ENCODE peak calls at places on chromosome 9, in six cellular contexts. F is coronary artery, N is NB4, T is GM04503, D is activated T-cell treated with anti-CD3 and anti-CD28 coated beads for 24 hours, R is hypothalamus. C is an unnamed sample.

GRCh38 chr9:36971935-36972488 is 62.1 kb downstream of the PAX5 start:
- DNase-seq in F (no peak), N (no peak), T (no peak), D (no peak), R (no peak), C (no peak)

GRCh38 chr9:26062172-26062571 is 383.9 kb upstream of the TUSC1 start:
- DNase-seq in F (no peak), N (no peak), T (no peak), D (no peak), R (no peak), C (no peak)

GRCh38 chr9:116157436-116158138 is 4.0 kb downstream of the PAPPA start:
- DNase-seq in F (no peak), N (no peak), T (no peak), D (no peak), R (no peak), C (no peak)

GRCh38 chr9:88691811-88692210 is 156.8 kb downstream of the NXNL2 start:
- DNase-seq in F (no peak), N (no peak), T (no peak), D (no peak), R (no peak), C (no peak)

GRCh38 chr9:4555251-4555650 is 65.0 kb downstream of the SLC1A1 start:
- DNase-seq in F (no peak), N (no peak), T (no peak), D (no peak), R (no peak), C (no peak)

GRCh38 chr9:135081731-135082130 is 5.7 kb upstream of the OLFM1 start:
- DNase-seq in F (no peak), N (no peak), T (no peak), D (no peak), R (no peak), C (no peak)

GRCh38 chr9:846852-847251 is 5.4 kb downstream of the DMRT1 start:
- DNase-seq in F (no peak), N (no peak), T (no peak), D (no peak), R (no peak), C (no peak)

GRCh38 chr9:38662763-38663593 is 42.6 kb upstream of the ANKRD18A start:
- DNase-seq in F (no peak), N (peak; percentile 20), T (no peak), D (no peak), R (peak; percentile 35), C (no peak)

GRCh38 chr9:125440411-125440810 is 178.8 kb downstream of the GAPVD1 start:
- DNase-seq in F (peak; percentile 26), N (no peak), T (no peak), D (no peak), R (no peak), C (no peak)

GRCh38 chr9:126623667-126624452 is 10.1 kb downstream of the LMX1B start:
- DNase-seq in F (no peak), N (no peak), T (no peak), D (no peak), R (no peak), C (no peak)

GRCh38 chr9:27701664-27702063 is 128.4 kb upstream of the C9orf72 start:
- DNase-seq in F (no peak), N (peak; percentile 44), T (no peak), D (no peak), R (no peak), C (no peak)

GRCh38 chr9:136881691-136882108 is 4.6 kb upstream of the TRAF2 start:
- DNase-seq in F (no peak), N (no peak), T (no peak), D (peak; percentile 56), R (no peak), C (no peak)

GRCh38 chr9:135251331-135251761 is 163.9 kb downstream of the OLFM1 start:
- DNase-seq in F (no peak), N (no peak), T (no peak), D (no peak), R (no peak), C (no peak)

GRCh38 chr9:105047652-105048031 is 119.7 kb upstream of the ABCA1 start:
- DNase-seq in F (no peak), N (no peak), T (no peak), D (no peak), R (no peak), C (no peak)

GRCh38 chr9:21110708-21111576 is 30.7 kb downstream of the IFNW1 start:
- DNase-seq in F (no peak), N (peak; percentile 92), T (peak; percentile 26), D (no peak), R (no peak), C (no peak)

GRCh38 chr9:93898502-93899426 is 56.4 kb downstream of the BARX1 start:
- DNase-seq in F (peak; percentile 54), N (no peak), T (no peak), D (no peak), R (no peak), C (no peak)

GRCh38 chr9:92962303-92962649 is 15.0 kb downstream of the FGD3 start:
- DNase-seq in F (no peak), N (no peak), T (no peak), D (no peak), R (no peak), C (no peak)

GRCh38 chr9:98083059-98083458 is 26.5 kb downstream of the NANS start:
- DNase-seq in F (no peak), N (no peak), T (no peak), D (no peak), R (no peak), C (no peak)

C was measured in amygdala.